ENCODE peak calls at places on chromosome 7, in nine cellular contexts. One of them, this sample, is unnamed. For H3K4me1, the result is how much of the 10 kb centered on the place peaks cover.

GRCh38 chr7:108091461-108091831 is 38.7 kb downstream of the LAMB4 start:
- DNase-seq in A549: no peak
- DNase-seq in heart left ventricle: no peak
- DNase-seq in right lobe of liver: no peak
- DNase-seq in prostate gland: no peak
- DNase-seq in IMR-90: no peak
- DNase-seq in ovary: no peak
- DNase-seq in HCT116: no peak
- DNase-seq in K562: peak
- DNase-seq in this sample: no peak

GRCh38 chr7:149172534-149172920 is 22.8 kb upstream of the ZNF282 start:
- DNase-seq in HCT116: no peak
- DNase-seq in prostate gland: no peak
- DNase-seq in ovary: no peak
- DNase-seq in A549: no peak
- DNase-seq in heart left ventricle: no peak
- DNase-seq in IMR-90: no peak
- DNase-seq in K562: no peak
- DNase-seq in right lobe of liver: no peak
- DNase-seq in this sample: no peak

GRCh38 chr7:151981223-151981622 is 25.0 kb downstream of the GALNTL5 start:
- DNase-seq in IMR-90: no peak
- DNase-seq in prostate gland: no peak
- DNase-seq in heart left ventricle: no peak
- DNase-seq in A549: no peak
- DNase-seq in K562: no peak
- DNase-seq in right lobe of liver: no peak
- DNase-seq in HCT116: no peak
- DNase-seq in ovary: no peak
- DNase-seq in this sample: no peak

GRCh38 chr7:155166108-155166507 is 96.0 kb downstream of the HTR5A start:
- DNase-seq in A549: no peak
- DNase-seq in ovary: no peak
- DNase-seq in prostate gland: no peak
- DNase-seq in IMR-90: no peak
- DNase-seq in HCT116: no peak
- DNase-seq in right lobe of liver: no peak
- DNase-seq in heart left ventricle: no peak
- DNase-seq in K562: no peak
- DNase-seq in this sample: no peak

GRCh38 chr7:42560866-42561265 is 323.9 kb upstream of the GLI3 start:
- DNase-seq in right lobe of liver: no peak
- DNase-seq in IMR-90: no peak
- DNase-seq in heart left ventricle: no peak
- DNase-seq in prostate gland: no peak
- DNase-seq in K562: no peak
- DNase-seq in HCT116: no peak
- DNase-seq in ovary: no peak
- DNase-seq in A549: no peak
- DNase-seq in this sample: no peak

GRCh38 chr7:157347217-157347904 is 10.6 kb downstream of the DNAJB6 start:
- DNase-seq in K562: no peak
- DNase-seq in A549: no peak
- DNase-seq in IMR-90: peak
- DNase-seq in prostate gland: no peak
- DNase-seq in ovary: peak
- DNase-seq in HCT116: peak
- DNase-seq in heart left ventricle: no peak
- DNase-seq in right lobe of liver: no peak
- DNase-seq in this sample: no peak

GRCh38 chr7:102193806-102194205 is 92.9 kb upstream of the SH2B2 start:
- DNase-seq in K562: no peak
- DNase-seq in A549: no peak
- DNase-seq in heart left ventricle: no peak
- DNase-seq in IMR-90: peak
- DNase-seq in prostate gland: no peak
- DNase-seq in right lobe of liver: no peak
- DNase-seq in HCT116: no peak
- DNase-seq in ovary: no peak
- DNase-seq in this sample: no peak

GRCh38 chr7:77368974-77369373 is 47.2 kb downstream of the GSAP start:
- DNase-seq in HCT116: peak
- DNase-seq in prostate gland: no peak
- DNase-seq in heart left ventricle: no peak
- DNase-seq in ovary: no peak
- DNase-seq in right lobe of liver: no peak
- DNase-seq in A549: no peak
- DNase-seq in IMR-90: peak
- DNase-seq in K562: no peak
- DNase-seq in this sample: no peak

DNA sequence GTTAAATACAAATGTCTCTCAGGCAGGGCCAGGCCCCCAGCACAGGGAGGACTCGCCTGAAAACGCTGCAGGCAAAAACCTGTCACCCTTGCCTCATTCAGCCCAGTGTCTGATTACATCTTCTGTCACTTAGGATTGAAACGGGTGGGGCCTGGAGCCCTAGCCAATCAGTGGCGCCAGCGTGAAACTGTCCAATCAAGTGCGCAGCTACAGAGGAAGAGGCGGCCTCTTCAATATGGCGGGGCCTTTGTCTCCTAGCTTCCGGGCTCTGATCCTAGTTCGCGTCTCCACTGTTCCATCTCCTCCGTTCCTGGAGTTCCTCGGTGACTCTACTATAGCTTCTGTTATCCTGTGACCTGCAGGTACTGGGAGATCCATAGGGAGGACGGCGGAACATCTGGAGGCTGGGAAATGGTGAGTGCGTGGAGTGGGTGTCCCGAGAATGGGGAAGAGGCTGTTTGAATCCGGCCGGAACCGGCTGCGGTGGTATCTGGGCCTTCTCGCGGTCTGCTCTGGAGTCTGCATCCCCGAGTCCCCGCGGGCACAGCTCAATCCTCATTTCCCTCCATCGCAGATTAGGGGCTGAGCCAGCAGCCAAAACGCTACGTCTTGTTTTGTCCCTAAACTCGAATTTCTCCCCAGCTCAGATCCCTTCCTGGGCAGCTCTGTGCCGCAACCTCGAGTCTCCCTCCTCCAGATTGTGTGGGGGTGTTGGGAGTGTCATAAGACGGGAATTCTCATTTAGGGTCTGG is at the start of gene ZNF736:
- DNase-seq in IMR-90: peak
- DNase-seq in K562: peak
- DNase-seq in ovary: peak
- DNase-seq in HCT116: no peak
- DNase-seq in heart left ventricle: peak
- DNase-seq in right lobe of liver: peak
- DNase-seq in prostate gland: peak
- DNase-seq in A549: no peak
- DNase-seq in this sample: peak
- TF ChIP-seq POLR2A in IMR-90: peak
- TF ChIP-seq POLR2A in K562: peak
- TF ChIP-seq POLR2A in ovary: peak
- TF ChIP-seq POLR2A in HCT116: no peak
- TF ChIP-seq POLR2A in heart left ventricle: peak
- TF ChIP-seq POLR2A in right lobe of liver: peak
- TF ChIP-seq POLR2A in prostate gland: peak
- TF ChIP-seq POLR2A in A549: no peak
- TF ChIP-seq POLR2A in this sample: peak

GRCh38 chr7:128025380-128025779 is 5.9 kb downstream of the LRRC4 start:
- DNase-seq in ovary: no peak
- DNase-seq in K562: no peak
- DNase-seq in A549: no peak
- DNase-seq in IMR-90: peak
- DNase-seq in HCT116: no peak
- DNase-seq in heart left ventricle: no peak
- DNase-seq in prostate gland: no peak
- DNase-seq in right lobe of liver: no peak
- DNase-seq in this sample: no peak

GRCh38 chr7:128024154-128024553 is 7.1 kb downstream of the LRRC4 start:
- DNase-seq in K562: no peak
- DNase-seq in ovary: no peak
- DNase-seq in heart left ventricle: no peak
- DNase-seq in right lobe of liver: no peak
- DNase-seq in HCT116: no peak
- DNase-seq in prostate gland: no peak
- DNase-seq in IMR-90: no peak
- DNase-seq in A549: no peak
- DNase-seq in this sample: no peak

GRCh38 chr7:128029405-128029995 is 1.7 kb downstream of the LRRC4 start:
- DNase-seq in HCT116: no peak
- DNase-seq in heart left ventricle: no peak
- DNase-seq in IMR-90: no peak
- DNase-seq in ovary: no peak
- DNase-seq in right lobe of liver: no peak
- DNase-seq in K562: no peak
- DNase-seq in A549: no peak
- DNase-seq in prostate gland: no peak
- DNase-seq in this sample: no peak

GRCh38 chr7:128027485-128027980 is 3.7 kb downstream of the LRRC4 start:
- DNase-seq in prostate gland: no peak
- DNase-seq in K562: no peak
- DNase-seq in HCT116: no peak
- DNase-seq in ovary: no peak
- DNase-seq in IMR-90: peak
- DNase-seq in right lobe of liver: no peak
- DNase-seq in heart left ventricle: no peak
- DNase-seq in A549: no peak
- DNase-seq in this sample: no peak

GRCh38 chr7:128026551-128026950 is 4.7 kb downstream of the LRRC4 start:
- DNase-seq in heart left ventricle: no peak
- DNase-seq in prostate gland: no peak
- DNase-seq in right lobe of liver: no peak
- DNase-seq in A549: no peak
- DNase-seq in K562: no peak
- DNase-seq in IMR-90: no peak
- DNase-seq in HCT116: no peak
- DNase-seq in ovary: no peak
- DNase-seq in this sample: no peak
- H3K4me3 ChIP-seq in heart left ventricle: no peak
- H3K4me3 ChIP-seq in prostate gland: no peak
- H3K4me3 ChIP-seq in right lobe of liver: no peak
- H3K4me3 ChIP-seq in A549: no peak
- H3K4me3 ChIP-seq in K562: no peak
- H3K4me3 ChIP-seq in IMR-90: no peak
- H3K4me3 ChIP-seq in HCT116: no peak
- H3K4me3 ChIP-seq in ovary: no peak
- H3K4me3 ChIP-seq in this sample: no peak

GRCh38 chr7:55556031-55556430 is 16.3 kb downstream of the VOPP1 start:
- DNase-seq in ovary: no peak
- DNase-seq in right lobe of liver: no peak
- DNase-seq in heart left ventricle: no peak
- DNase-seq in HCT116: no peak
- DNase-seq in A549: no peak
- DNase-seq in prostate gland: no peak
- DNase-seq in K562: no peak
- DNase-seq in IMR-90: no peak
- DNase-seq in this sample: no peak

GRCh38 chr7:55556492-55556891 is 15.8 kb downstream of the VOPP1 start:
- DNase-seq in prostate gland: no peak
- DNase-seq in A549: no peak
- DNase-seq in IMR-90: no peak
- DNase-seq in ovary: no peak
- DNase-seq in heart left ventricle: no peak
- DNase-seq in K562: no peak
- DNase-seq in right lobe of liver: no peak
- DNase-seq in HCT116: no peak
- DNase-seq in this sample: no peak

GRCh38 chr7:55553087-55553345 is 19.3 kb downstream of the VOPP1 start:
- DNase-seq in right lobe of liver: no peak
- DNase-seq in IMR-90: no peak
- DNase-seq in K562: no peak
- DNase-seq in A549: no peak
- DNase-seq in ovary: no peak
- DNase-seq in HCT116: no peak
- DNase-seq in heart left ventricle: no peak
- DNase-seq in prostate gland: no peak
- DNase-seq in this sample: no peak

GRCh38 chr7:55554055-55554454 is 18.2 kb downstream of the VOPP1 start:
- DNase-seq in HCT116: no peak
- DNase-seq in A549: no peak
- DNase-seq in IMR-90: no peak
- DNase-seq in right lobe of liver: no peak
- DNase-seq in K562: peak
- DNase-seq in heart left ventricle: no peak
- DNase-seq in ovary: no peak
- DNase-seq in prostate gland: no peak
- DNase-seq in this sample: no peak

DNA sequence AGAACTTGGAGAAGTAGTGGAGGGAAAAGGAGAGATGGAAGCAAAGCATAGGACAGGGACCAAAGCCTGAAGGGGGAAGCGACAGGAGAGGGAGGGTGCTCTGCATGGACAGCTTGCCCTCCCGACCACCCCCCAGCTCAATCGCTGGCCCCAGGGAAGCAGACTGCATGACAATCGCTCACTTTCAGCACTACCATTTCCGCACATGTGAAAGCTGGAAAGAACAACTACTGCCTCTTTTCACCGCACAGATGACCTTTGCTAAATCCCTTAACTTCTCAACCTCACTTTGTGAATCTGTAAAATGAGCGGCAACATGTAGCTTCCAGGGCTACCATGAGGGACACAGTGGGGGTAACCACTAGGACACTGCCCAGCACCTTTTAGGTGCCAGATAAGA is 17.1 kb downstream of the VOPP1 start:
- DNase-seq in ovary: no peak
- DNase-seq in heart left ventricle: no peak
- DNase-seq in IMR-90: no peak
- DNase-seq in A549: no peak
- DNase-seq in HCT116: no peak
- DNase-seq in prostate gland: no peak
- DNase-seq in K562: no peak
- DNase-seq in right lobe of liver: no peak
- DNase-seq in this sample: no peak
- H3K4me1 ChIP-seq in ovary: under half
- H3K4me1 ChIP-seq in heart left ventricle: under half
- H3K4me1 ChIP-seq in IMR-90: under half
- H3K4me1 ChIP-seq in A549: under half
- H3K4me1 ChIP-seq in HCT116: under half
- H3K4me1 ChIP-seq in prostate gland: under half
- H3K4me1 ChIP-seq in K562: under half
- H3K4me1 ChIP-seq in right lobe of liver: under half
- H3K4me1 ChIP-seq in this sample: under half

DNA sequence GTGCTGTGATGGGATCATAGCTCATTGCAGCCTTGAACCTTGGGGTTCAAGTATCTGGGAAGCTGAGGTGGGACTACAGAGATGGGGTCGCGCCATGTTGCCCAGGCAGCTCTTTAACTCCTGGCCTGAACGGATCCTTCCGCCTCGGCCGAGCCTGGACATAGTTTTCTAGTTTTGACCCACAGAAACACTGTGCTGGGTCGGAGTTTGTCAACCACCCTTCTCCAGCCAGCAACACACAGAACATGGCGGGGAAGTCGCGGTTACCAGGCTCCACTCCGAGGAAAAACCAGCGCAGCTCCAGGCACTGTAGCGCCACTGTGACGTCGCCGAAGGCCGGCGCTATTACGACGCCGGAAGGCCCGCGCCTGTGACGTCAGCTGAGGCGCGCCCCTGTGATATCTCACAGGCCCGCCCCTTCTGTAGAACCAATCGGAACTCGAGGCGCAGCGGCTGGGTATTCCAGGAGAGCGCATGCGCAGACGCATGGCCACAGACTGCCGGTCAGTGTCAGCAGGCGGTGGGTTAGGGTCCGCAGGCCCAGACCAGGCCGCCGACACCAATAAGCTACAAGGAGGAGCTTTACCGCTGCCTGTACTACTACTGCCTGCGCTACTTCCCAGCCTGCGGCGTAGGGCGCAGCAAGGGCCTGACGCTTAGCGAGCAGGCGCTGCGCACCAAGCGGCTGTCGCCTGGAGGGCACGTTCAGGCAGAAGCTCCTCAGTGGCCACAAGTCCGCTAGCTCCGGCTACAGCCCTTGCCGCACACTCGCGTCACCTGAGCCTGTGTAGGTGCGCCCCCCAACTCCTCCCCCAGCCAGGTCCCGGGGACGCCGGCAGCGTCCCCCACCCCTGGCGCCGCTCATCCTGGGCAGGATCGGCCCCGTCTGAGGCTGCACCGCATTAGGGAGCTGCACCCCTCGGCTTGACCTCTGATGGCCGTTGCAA is 135.2 kb upstream of the KCTD7 start:
- DNase-seq in prostate gland: peak
- DNase-seq in ovary: peak
- DNase-seq in K562: peak
- DNase-seq in heart left ventricle: peak
- DNase-seq in right lobe of liver: peak
- DNase-seq in HCT116: peak
- DNase-seq in IMR-90: peak
- DNase-seq in A549: peak
- DNase-seq in this sample: peak
- TF ChIP-seq POLR2A in prostate gland: peak
- TF ChIP-seq POLR2A in ovary: peak
- TF ChIP-seq POLR2A in K562: peak
- TF ChIP-seq POLR2A in heart left ventricle: peak
- TF ChIP-seq POLR2A in right lobe of liver: peak
- TF ChIP-seq POLR2A in HCT116: peak
- TF ChIP-seq POLR2A in IMR-90: peak
- TF ChIP-seq POLR2A in A549: peak
- TF ChIP-seq POLR2A in this sample: peak

This sample was measured in esophagus squamous epithelium.